ENCODE peak calls at places on chromosomes 5 and 9, in eight cellular contexts. A, F, D, S, R, V, N and I are unnamed samples.

GRCh38 chr5:161547573-161548471 is 1.3 kb upstream of the GABRB2 start:
- DNase-seq in A (no peak), F (no peak), D (no peak), S (peak), R (no peak), V (no peak), N (no peak), I (no peak)

GRCh38 chr5:89377752-89378455 is 494.9 kb upstream of the MEF2C start:
- DNase-seq in A (no peak), F (no peak), D (no peak), S (peak), R (no peak), V (peak), N (peak), I (no peak)

GRCh38 chr5:176352116-176352878 is 9.3 kb downstream of the KIAA1191 start:
- DNase-seq in A (no peak), F (no peak), D (no peak), S (no peak), R (no peak), V (peak), N (no peak), I (no peak)

GRCh38 chr9:26346942-26347477 is 545.6 kb downstream of the CAAP1 start:
- DNase-seq in A (no peak), F (no peak), D (no peak), S (no peak), R (no peak), V (no peak), N (no peak), I (no peak)

GRCh38 chr5:126097881-126098280 is 325.3 kb upstream of the GRAMD2B start:
- DNase-seq in A (no peak), F (no peak), D (no peak), S (no peak), R (no peak), V (no peak), N (no peak), I (no peak)

GRCh38 chr9:19020886-19021285 is 12.1 kb downstream of the SAXO1 start:
- DNase-seq in A (no peak), F (no peak), D (no peak), S (no peak), R (no peak), V (no peak), N (no peak), I (no peak)

GRCh38 chr9:36306481-36307306 is 48.4 kb upstream of the GNE start:
- DNase-seq in A (no peak), F (no peak), D (peak), S (no peak), R (no peak), V (peak), N (no peak), I (peak)

GRCh38 chr5:134142088-134142487 is 27.6 kb downstream of the TCF7 start:
- DNase-seq in A (no peak), F (no peak), D (no peak), S (no peak), R (no peak), V (no peak), N (no peak), I (no peak)

GRCh38 chr9:125436613-125437443 is 175.2 kb downstream of the GAPVD1 start:
- DNase-seq in A (no peak), F (no peak), D (no peak), S (peak), R (no peak), V (no peak), N (no peak), I (no peak)

GRCh38 chr9:98241357-98242104 is 13.9 kb downstream of the TBC1D2 start:
- DNase-seq in A (no peak), F (no peak), D (no peak), S (no peak), R (no peak), V (no peak), N (no peak), I (no peak)

GRCh38 chr5:180377556-180378197 is 24.5 kb upstream of the GFPT2 start:
- DNase-seq in A (no peak), F (no peak), D (no peak), S (no peak), R (no peak), V (no peak), N (no peak), I (no peak)

GRCh38 chr9:87076825-87077224 is 129.5 kb upstream of the GAS1 start:
- DNase-seq in A (no peak), F (no peak), D (no peak), S (no peak), R (no peak), V (peak), N (no peak), I (no peak)

GRCh38 chr5:180129291-180130190 is 58.0 kb upstream of the RNF130 start:
- DNase-seq in A (no peak), F (no peak), D (no peak), S (no peak), R (no peak), V (no peak), N (no peak), I (no peak)

GRCh38 chr9:123419091-123419490 is 63.1 kb downstream of the CRB2 start:
- DNase-seq in A (no peak), F (no peak), D (no peak), S (no peak), R (no peak), V (no peak), N (no peak), I (no peak)

GRCh38 chr9:136886610-136887597 is 588 bp downstream of the TRAF2 start:
- DNase-seq in A (no peak), F (no peak), D (no peak), S (peak), R (no peak), V (peak), N (no peak), I (peak)

GRCh38 chr9:134992755-134993124 is 75.0 kb upstream of the FCN1 start:
- DNase-seq in A (no peak), F (no peak), D (no peak), S (no peak), R (no peak), V (no peak), N (no peak), I (no peak)

GRCh38 chr9:73683862-73684591 is 532.4 kb downstream of the ANXA1 start:
- DNase-seq in A (no peak), F (no peak), D (peak), S (peak), R (no peak), V (peak), N (peak), I (peak)

GRCh38 chr5:41863871-41864486 is 6.2 kb downstream of the OXCT1 start:
- DNase-seq in A (no peak), F (no peak), D (no peak), S (no peak), R (no peak), V (peak), N (peak), I (peak)

GRCh38 chr9:111691686-111692329 is 30.4 kb downstream of the GNG10 start:
- DNase-seq in A (no peak), F (no peak), D (peak), S (peak), R (no peak), V (peak), N (peak), I (peak)

GRCh38 chr5:107383414-107383813 is 287.3 kb downstream of the EFNA5 start:
- DNase-seq in A (no peak), F (no peak), D (no peak), S (no peak), R (no peak), V (peak), N (no peak), I (no peak)

GRCh38 chr5:156391139-156391538 is 64.2 kb downstream of the SGCD start:
- DNase-seq in A (no peak), F (no peak), D (no peak), S (no peak), R (no peak), V (peak), N (no peak), I (peak)

GRCh38 chr5:111146053-111146452 is 53.9 kb downstream of the WDR36 start:
- DNase-seq in A (no peak), F (no peak), D (no peak), S (peak), R (no peak), V (no peak), N (no peak), I (no peak)

GRCh38 chr9:121861501-121862180 is 210.2 kb downstream of the DAB2IP start:
- DNase-seq in A (peak), F (peak), D (no peak), S (peak), R (no peak), V (peak), N (no peak), I (no peak)

GRCh38 chr9:75039006-75039405 is 10.9 kb upstream of the CARNMT1 start:
- DNase-seq in A (no peak), F (no peak), D (no peak), S (no peak), R (no peak), V (peak), N (peak), I (peak)

GRCh38 chr5:1109542-1110259 is 2.2 kb downstream of the SLC12A7 start:
- DNase-seq in A (no peak), F (no peak), D (no peak), S (no peak), R (no peak), V (no peak), N (no peak), I (no peak)

GRCh38 chr5:1111727-1112289 is at the start of gene SLC12A7:
- DNase-seq in A (no peak), F (peak), D (no peak), S (peak), R (no peak), V (no peak), N (no peak), I (no peak)

GRCh38 chr5:1112596-1113331 is 901 bp upstream of the SLC12A7 start:
- DNase-seq in A (no peak), F (no peak), D (peak), S (peak), R (no peak), V (no peak), N (no peak), I (no peak)

GRCh38 chr5:1110260-1110929 is 1.5 kb downstream of the SLC12A7 start:
- DNase-seq in A (no peak), F (no peak), D (no peak), S (no peak), R (no peak), V (peak), N (no peak), I (no peak)

GRCh38 chr5:1110930-1111726 is 735 bp downstream of the SLC12A7 start:
- DNase-seq in A (no peak), F (peak), D (no peak), S (peak), R (no peak), V (no peak), N (no peak), I (no peak)
- H3K4me3 ChIP-seq in A (peak), F (peak), D (peak), S (peak), R (peak), V (peak), N (peak), I (peak)

GRCh38 chr9:2622361-2623045 is 916 bp downstream of the VLDLR start:
- DNase-seq in A (no peak), F (peak), D (peak), S (peak), R (no peak), V (no peak), N (peak), I (no peak)
- H3K4me3 ChIP-seq in A (peak), F (peak), D (peak), S (peak), R (peak), V (peak), N (peak), I (peak)

DNA sequence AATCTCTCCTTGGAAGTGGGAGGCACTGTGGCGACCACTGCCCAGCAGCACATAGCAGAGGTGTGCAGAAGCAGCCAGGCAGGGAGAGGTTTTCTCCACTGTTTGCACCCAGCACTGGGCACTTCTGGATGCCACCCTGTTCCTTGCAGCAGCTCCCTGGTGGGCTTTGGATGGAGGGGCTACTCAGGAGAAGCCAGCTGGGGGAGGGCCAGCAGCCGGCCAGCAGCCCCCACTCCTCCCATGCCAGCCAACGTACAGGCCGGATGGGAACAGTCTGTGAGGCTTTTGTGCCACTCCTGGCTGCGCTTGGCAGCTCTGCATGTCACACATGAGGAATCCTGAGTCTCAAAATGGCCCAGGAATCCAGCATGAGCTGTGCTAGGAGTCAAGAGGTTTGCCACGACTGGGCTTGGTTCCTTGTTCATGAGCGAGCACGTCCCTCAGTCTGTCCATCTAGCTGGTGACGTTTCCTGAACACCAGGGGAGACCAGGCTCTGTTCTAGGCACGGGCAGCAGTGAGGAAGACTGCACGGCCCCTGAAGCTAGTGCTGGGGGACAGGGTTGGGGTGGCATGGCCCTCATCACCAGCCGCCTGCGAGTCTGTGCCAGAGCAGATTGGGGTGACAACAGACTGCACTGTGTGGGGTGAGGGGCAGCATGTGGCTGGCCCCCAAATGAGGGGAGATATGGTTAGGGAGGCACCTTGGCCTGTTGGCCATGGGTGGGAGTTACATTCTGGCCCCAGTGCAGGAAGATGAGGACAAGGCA is 10.1 kb downstream of the PHF2 start:
- DNase-seq in A (no peak), F (peak), D (no peak), S (no peak), R (no peak), V (no peak), N (no peak), I (no peak)
- H3K4me3 ChIP-seq in A (no peak), F (no peak), D (no peak), S (no peak), R (no peak), V (no peak), N (no peak), I (no peak)

GRCh38 chr5:40676643-40677333 is 2.9 kb upstream of the PTGER4 start:
- DNase-seq in A (no peak), F (peak), D (no peak), S (no peak), R (no peak), V (peak), N (peak), I (peak)
- H3K4me3 ChIP-seq in A (no peak), F (peak), D (peak), S (no peak), R (no peak), V (no peak), N (no peak), I (no peak)

GRCh38 chr9:89806371-89807100 is 201.7 kb downstream of the GADD45G start:
- DNase-seq in A (no peak), F (no peak), D (no peak), S (no peak), R (no peak), V (peak), N (no peak), I (peak)
- H3K4me3 ChIP-seq in A (no peak), F (no peak), D (no peak), S (no peak), R (no peak), V (no peak), N (no peak), I (no peak)

DNA sequence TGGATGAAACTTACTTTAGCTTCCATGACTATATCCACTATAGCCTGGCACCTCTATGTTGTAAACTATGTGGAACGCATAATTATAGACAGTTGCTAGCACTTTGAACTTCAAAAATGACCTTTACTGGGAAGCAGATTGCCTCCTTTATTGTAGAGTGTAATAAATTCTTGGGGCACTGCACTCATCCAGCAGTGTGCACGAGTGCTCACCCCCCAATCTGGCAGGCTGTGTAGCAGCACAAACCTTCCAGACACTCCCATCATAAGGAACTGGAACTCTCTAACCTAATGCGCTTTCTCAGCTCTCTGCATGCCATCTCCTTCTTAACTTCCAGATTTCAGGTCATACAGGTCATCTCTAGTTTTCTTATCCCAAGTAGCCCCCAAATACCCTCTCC is 1.5 kb upstream of the PDE6A start:
- DNase-seq in A (no peak), F (no peak), D (no peak), S (no peak), R (no peak), V (no peak), N (no peak), I (no peak)
- H3K4me3 ChIP-seq in A (no peak), F (no peak), D (no peak), S (no peak), R (no peak), V (no peak), N (no peak), I (no peak)

DNA sequence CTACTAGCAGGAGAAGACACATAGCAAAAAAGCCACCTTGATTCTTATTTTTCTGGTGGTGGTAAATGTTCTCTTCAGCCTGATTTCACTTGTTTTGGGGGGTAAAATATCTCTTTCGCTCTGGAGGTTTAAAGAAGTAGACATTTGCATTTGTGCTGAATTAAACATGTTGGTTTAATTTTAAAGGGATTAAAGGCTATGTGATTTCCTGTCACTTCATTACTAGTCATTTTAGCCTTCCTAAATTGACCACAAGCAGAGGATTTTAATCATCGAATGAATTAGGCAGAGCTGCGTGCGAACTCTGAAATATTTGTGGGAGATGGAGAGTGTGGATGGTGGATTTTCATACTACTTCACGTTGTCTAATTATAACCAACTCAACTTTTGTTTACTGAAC is 4.8 kb downstream of the RASGRF2 start:
- DNase-seq in A (no peak), F (no peak), D (no peak), S (no peak), R (no peak), V (no peak), N (no peak), I (peak)
- H3K4me3 ChIP-seq in A (no peak), F (peak), D (no peak), S (no peak), R (no peak), V (no peak), N (no peak), I (no peak)

GRCh38 chr5:12623408-12623807 is 719.2 kb upstream of the CTNND2 start:
- DNase-seq in A (no peak), F (no peak), D (no peak), S (no peak), R (no peak), V (peak), N (no peak), I (peak)

GRCh38 chr5:12626556-12626955 is 722.3 kb upstream of the CTNND2 start:
- DNase-seq in A (no peak), F (no peak), D (no peak), S (no peak), R (no peak), V (no peak), N (no peak), I (no peak)

GRCh38 chr5:12624776-12625560 is 720.7 kb upstream of the CTNND2 start:
- DNase-seq in A (no peak), F (no peak), D (no peak), S (no peak), R (no peak), V (no peak), N (no peak), I (no peak)

DNA sequence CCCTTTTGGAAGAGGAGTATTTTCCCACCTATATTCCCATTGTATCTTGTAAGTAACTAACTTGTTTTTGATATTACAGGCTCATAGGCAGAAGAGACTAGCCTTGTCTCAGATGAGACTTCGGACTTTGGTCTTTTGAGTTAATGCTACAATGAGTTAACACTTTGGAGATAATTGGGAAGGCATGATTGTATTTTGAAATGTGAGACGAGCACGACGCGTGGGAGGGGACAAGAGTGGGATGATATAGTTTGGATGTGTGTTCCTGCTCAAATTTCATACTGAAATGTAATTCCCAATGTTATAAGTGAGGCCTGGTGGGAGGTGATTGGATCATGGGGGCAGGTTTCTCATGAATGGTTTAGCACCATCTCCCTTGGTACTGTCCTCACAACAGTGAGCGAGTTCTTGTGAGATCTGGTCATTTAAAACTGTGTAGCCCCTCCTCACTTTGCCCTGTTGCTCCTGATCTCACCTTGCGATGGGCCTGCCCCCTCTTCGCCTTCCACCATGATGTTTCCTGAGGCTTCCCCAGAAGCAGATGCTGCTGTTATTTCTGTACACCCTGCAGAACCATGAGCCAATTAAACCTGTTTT is 721.5 kb upstream of the CTNND2 start:
- DNase-seq in A (no peak), F (no peak), D (no peak), S (no peak), R (no peak), V (no peak), N (no peak), I (no peak)
- H3K4me3 ChIP-seq in A (no peak), F (no peak), D (no peak), S (no peak), R (no peak), V (no peak), N (no peak), I (no peak)

GRCh38 chr5:174311531-174312269 is 266.2 kb downstream of the NSG2 start:
- DNase-seq in A (no peak), F (peak), D (peak), S (peak), R (no peak), V (peak), N (peak), I (peak)
- H3K4me3 ChIP-seq in A (peak), F (peak), D (no peak), S (peak), R (peak), V (peak), N (peak), I (peak)

DNA sequence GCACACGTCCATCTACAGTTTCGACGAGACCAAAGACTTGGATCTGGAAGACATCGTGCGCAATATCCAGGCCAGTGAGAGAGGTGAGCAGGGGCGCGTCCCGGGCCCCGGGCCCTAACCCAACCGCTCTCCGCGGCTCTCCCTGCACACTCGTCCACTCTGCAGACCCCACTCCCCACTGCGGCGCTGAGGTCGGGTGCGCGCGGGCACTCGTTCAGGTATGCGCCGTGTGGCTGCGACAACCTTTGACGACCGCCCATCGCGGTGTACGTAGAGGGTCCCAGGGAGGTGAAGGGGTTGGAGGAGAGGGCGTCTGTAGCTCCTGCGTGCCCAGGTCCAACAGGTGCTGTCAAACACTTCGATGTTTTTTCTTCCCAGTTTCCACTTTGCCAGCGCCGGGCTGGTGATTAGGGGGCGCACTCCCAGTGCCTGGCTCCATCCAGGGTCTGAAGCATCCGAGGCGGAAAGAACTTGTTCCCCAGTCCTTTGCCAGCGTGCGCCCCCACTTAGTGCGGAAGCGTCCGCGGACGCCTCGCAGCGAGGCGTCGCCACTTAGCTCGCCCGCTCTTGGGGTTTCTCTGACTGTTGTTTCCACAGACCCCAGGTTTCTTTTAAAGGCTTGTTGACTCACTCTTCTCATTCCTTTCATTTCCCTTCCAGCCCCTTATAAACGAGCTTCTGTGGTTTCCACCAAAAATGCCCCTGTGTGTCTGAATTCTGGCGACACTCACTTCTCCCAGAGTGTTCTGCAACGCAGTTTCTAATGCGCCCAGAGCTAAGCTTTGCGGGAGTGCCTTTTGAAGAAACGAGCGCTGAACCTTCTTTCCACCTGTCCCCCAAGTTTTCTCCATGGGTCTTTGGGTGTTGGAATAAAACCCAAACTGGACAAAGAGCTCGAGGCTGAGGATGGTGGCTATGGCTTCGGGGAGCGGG is 1.6 kb downstream of the NPR3 start:
- DNase-seq in A (no peak), F (no peak), D (no peak), S (no peak), R (no peak), V (no peak), N (peak), I (peak)
- H3K4me3 ChIP-seq in A (peak), F (peak), D (no peak), S (no peak), R (peak), V (peak), N (peak), I (peak)